ENCODE peak calls at places on chromosomes 4 and X, in eight cellular contexts. H, A, N, P, S, J, R and D are unnamed samples.

GRCh38 chr4:2384245-2384644 is 34.2 kb downstream of the ZFYVE28 start:
- DNase-seq in H (no peak), A (no peak), N (no peak), P (no peak), S (no peak), J (no peak), R (no peak), D (no peak)

GRCh38 chr4:75995727-75996126 is 5.0 kb upstream of the SDAD1 start:
- DNase-seq in H (no peak), A (peak), N (no peak), P (no peak), S (no peak), J (peak), R (peak), D (no peak)

GRCh38 chrX:132958086-132958703 is at the start of gene HS6ST2:
- DNase-seq in H (peak), A (no peak), N (no peak), P (no peak), S (no peak), J (no peak), R (no peak), D (peak)

GRCh38 chr4:149845643-149846208 is 30.1 kb upstream of the IQCM start:
- DNase-seq in H (no peak), A (no peak), N (no peak), P (no peak), S (no peak), J (no peak), R (no peak), D (no peak)

GRCh38 chrX:106999002-106999975 is 723 bp downstream of the MORC4 start:
- DNase-seq in H (peak), A (peak), N (peak), P (peak), S (peak), J (peak), R (peak), D (peak)

GRCh38 chr4:78386679-78387078 is 164.9 kb upstream of the ANXA3 start:
- DNase-seq in H (no peak), A (no peak), N (no peak), P (no peak), S (no peak), J (no peak), R (no peak), D (no peak)

GRCh38 chrX:31894152-31894551 is 822.3 kb upstream of the FTHL17 start:
- DNase-seq in H (no peak), A (no peak), N (no peak), P (no peak), S (no peak), J (no peak), R (no peak), D (no peak)

GRCh38 chrX:104189862-104190261 is 23.6 kb downstream of the FAM199X start:
- DNase-seq in H (no peak), A (no peak), N (no peak), P (no peak), S (no peak), J (no peak), R (no peak), D (no peak)

GRCh38 chr4:157048248-157048647 is 27.7 kb upstream of the GLRB start:
- DNase-seq in H (no peak), A (peak), N (no peak), P (no peak), S (no peak), J (peak), R (no peak), D (no peak)

GRCh38 chr4:95264843-95265242 is 283.9 kb downstream of the UNC5C start:
- DNase-seq in H (no peak), A (no peak), N (no peak), P (no peak), S (no peak), J (no peak), R (no peak), D (no peak)

GRCh38 chr4:161850631-161851030 is 313.2 kb downstream of the FSTL5 start:
- DNase-seq in H (no peak), A (no peak), N (no peak), P (no peak), S (no peak), J (no peak), R (no peak), D (no peak)

GRCh38 chr4:15003441-15003890 is 1.2 kb downstream of the CPEB2 start:
- DNase-seq in H (peak), A (no peak), N (peak), P (peak), S (peak), J (no peak), R (no peak), D (peak)